ENCODE peak calls at places on chromosome 7, in eight cellular contexts. G, B, I, Y, U, E, M and T are unnamed samples.

GRCh38 chr7:30162622-30163124 is 27.9 kb downstream of the MTURN start:
- DNase-seq in G (peak), B (no peak), I (no peak), Y (no peak), U (no peak), E (no peak), M (peak), T (no peak)

GRCh38 chr7:73937014-73937413 is 76.1 kb downstream of the TMEM270 start:
- DNase-seq in G (no peak), B (no peak), I (no peak), Y (no peak), U (no peak), E (no peak), M (no peak), T (no peak)

GRCh38 chr7:127940365-127941160 is 90.7 kb downstream of the LRRC4 start:
- DNase-seq in G (no peak), B (no peak), I (no peak), Y (no peak), U (no peak), E (no peak), M (no peak), T (no peak)

GRCh38 chr7:100506356-100506930 is 22.7 kb downstream of the NYAP1 start:
- DNase-seq in G (peak), B (no peak), I (no peak), Y (no peak), U (no peak), E (no peak), M (no peak), T (no peak)

GRCh38 chr7:7944619-7945282 is 23.8 kb upstream of the GLCCI1 start:
- DNase-seq in G (no peak), B (no peak), I (peak), Y (no peak), U (peak), E (no peak), M (no peak), T (no peak)

GRCh38 chr7:88253640-88254039 is 33.8 kb upstream of the SRI start:
- DNase-seq in G (no peak), B (no peak), I (no peak), Y (no peak), U (no peak), E (no peak), M (no peak), T (no peak)

GRCh38 chr7:28686418-28686800 is 271.7 kb downstream of the TRIL start:
- DNase-seq in G (peak), B (peak), I (no peak), Y (no peak), U (no peak), E (no peak), M (peak), T (no peak)

GRCh38 chr7:131602994-131603372 is 46.6 kb upstream of the PODXL start:
- DNase-seq in G (no peak), B (no peak), I (no peak), Y (no peak), U (no peak), E (no peak), M (no peak), T (no peak)

GRCh38 chr7:38699481-38699880 is 68.3 kb upstream of the AMPH start:
- DNase-seq in G (no peak), B (no peak), I (no peak), Y (no peak), U (no peak), E (no peak), M (no peak), T (peak)

GRCh38 chr7:69668339-69668738 is 70.1 kb downstream of the AUTS2 start:
- DNase-seq in G (no peak), B (no peak), I (no peak), Y (no peak), U (no peak), E (no peak), M (no peak), T (no peak)

GRCh38 chr7:131681961-131682360 is 125.5 kb upstream of the PODXL start:
- DNase-seq in G (no peak), B (no peak), I (no peak), Y (no peak), U (no peak), E (no peak), M (no peak), T (no peak)

GRCh38 chr7:132150711-132151110 is 425.6 kb downstream of the PLXNA4 start:
- DNase-seq in G (no peak), B (no peak), I (no peak), Y (no peak), U (no peak), E (no peak), M (no peak), T (no peak)

GRCh38 chr7:27235387-27236052 is 7.1 kb upstream of the EVX1 start:
- DNase-seq in G (peak), B (peak), I (no peak), Y (no peak), U (peak), E (peak), M (no peak), T (no peak)

GRCh38 chr7:22193361-22194016 is 163.5 kb downstream of the RAPGEF5 start:
- DNase-seq in G (no peak), B (peak), I (no peak), Y (peak), U (no peak), E (no peak), M (peak), T (no peak)

GRCh38 chr7:80837345-80837744 is 81.5 kb downstream of the SEMA3C start:
- DNase-seq in G (no peak), B (no peak), I (no peak), Y (no peak), U (no peak), E (no peak), M (no peak), T (no peak)

DNA sequence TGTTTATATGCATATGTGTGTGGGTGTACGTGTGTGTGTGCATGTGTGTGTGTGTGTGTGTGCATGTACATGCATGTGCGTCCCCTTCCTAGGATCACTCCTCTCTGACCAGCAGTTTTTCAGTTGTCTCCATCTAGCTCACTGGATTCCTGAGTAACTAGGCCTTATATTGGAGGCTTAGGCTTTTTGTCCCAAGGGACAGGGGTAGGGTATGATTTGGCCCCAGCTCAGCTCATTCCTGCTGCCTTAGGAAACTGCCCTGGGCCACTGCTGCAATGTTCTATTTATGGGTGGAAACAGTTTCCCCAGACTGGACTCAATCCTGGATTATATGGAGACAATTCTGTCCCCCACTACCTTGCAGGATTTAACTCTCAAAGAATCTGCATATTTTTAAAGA is 68.8 kb upstream of the SDK1 start:
- DNase-seq in G (no peak), B (no peak), I (no peak), Y (no peak), U (no peak), E (no peak), M (no peak), T (no peak)
- H3K4me3 ChIP-seq in G (no peak), B (no peak), I (no peak), Y (no peak), U (no peak), E (no peak), M (no peak), T (no peak)

GRCh38 chr7:158572000-158572828 is 15.4 kb downstream of the PTPRN2 start:
- DNase-seq in G (peak), B (no peak), I (peak), Y (no peak), U (no peak), E (no peak), M (no peak), T (no peak)
- TF ChIP-seq CTCF in G (peak), B (no peak), I (no peak), Y (peak), U (no peak), E (no peak), M (no peak), T (no peak)

GRCh38 chr7:123528265-123528664 is 6.1 kb downstream of the IQUB start:
- DNase-seq in G (no peak), B (no peak), I (no peak), Y (no peak), U (no peak), E (no peak), M (no peak), T (no peak)
- H3K4me3 ChIP-seq in G (no peak), B (no peak), I (no peak), Y (no peak), U (no peak), E (no peak), M (no peak), T (no peak)

GRCh38 chr7:112079671-112080070 is 126.5 kb downstream of the DOCK4 start:
- DNase-seq in G (no peak), B (no peak), I (no peak), Y (no peak), U (no peak), E (no peak), M (no peak), T (no peak)
- TF ChIP-seq CTCF in G (no peak), B (no peak), I (no peak), Y (peak), U (no peak), E (peak), M (no peak), T (no peak)

GRCh38 chr7:93923291-93923690 is 1.8 kb downstream of the GNG11 start:
- DNase-seq in G (peak), B (no peak), I (no peak), Y (no peak), U (no peak), E (no peak), M (peak), T (no peak)
- H3K4me3 ChIP-seq in G (peak), B (peak), I (peak), Y (no peak), U (peak), E (peak), M (peak), T (peak)